ENCODE peak calls at places on chromosomes 4 and X, in five cellular contexts. N, S, D, Y and O are unnamed samples.

GRCh38 chrX:129726307-129727111 is 12.3 kb upstream of the XPNPEP2 start:
- DNase-seq in N (peak; percentile 11), S (peak; percentile 68), D (peak; percentile 58), Y (peak; percentile 31), O (peak; percentile 81)

GRCh38 chr4:65999518-65999871 is 329.2 kb upstream of the EPHA5 start:
- DNase-seq in N (no peak), S (no peak), D (no peak), Y (no peak), O (no peak)

GRCh38 chrX:120309873-120310730 is 1.2 kb downstream of the TMEM255A start:
- DNase-seq in N (no peak), S (peak; percentile 2), D (peak; percentile 41), Y (no peak), O (no peak)

GRCh38 chr4:102247041-102247440 is 98.2 kb downstream of the SLC39A8 start:
- DNase-seq in N (no peak), S (no peak), D (no peak), Y (no peak), O (no peak)

GRCh38 chr4:107856901-107857300 is 32.2 kb downstream of the SGMS2 start:
- DNase-seq in N (no peak), S (no peak), D (no peak), Y (no peak), O (no peak)

GRCh38 chrX:49260221-49260985 is 4.1 kb downstream of the FOXP3 start:
- DNase-seq in N (no peak), S (no peak), D (no peak), Y (no peak), O (no peak)

GRCh38 chrX:145813081-145813480 is 4.5 kb upstream of the SLITRK2 start:
- DNase-seq in N (no peak), S (no peak), D (no peak), Y (no peak), O (no peak)

GRCh38 chrX:119503484-119503861 is 35.2 kb downstream of the SLC25A5 start:
- DNase-seq in N (no peak), S (peak; percentile 80), D (no peak), Y (no peak), O (peak; percentile 89)

GRCh38 chr4:20423420-20423819 is 171.7 kb downstream of the SLIT2 start:
- DNase-seq in N (peak; percentile 20), S (no peak), D (peak; percentile 7), Y (no peak), O (no peak)

GRCh38 chrX:68433155-68433980 is at the start of gene OPHN1:
- DNase-seq in N (peak; percentile 35), S (peak; percentile 75), D (peak; percentile 76), Y (peak; percentile 1), O (peak; percentile 89)

GRCh38 chr4:84691170-84691691 is 108.3 kb downstream of the CDS1 start:
- DNase-seq in N (peak; percentile 92), S (peak; percentile 3), D (no peak), Y (no peak), O (peak; percentile 49)

GRCh38 chr4:10079951-10080873 is 36.4 kb downstream of the WDR1 start:
- DNase-seq in N (no peak), S (no peak), D (peak; percentile 24), Y (no peak), O (no peak)

GRCh38 chr4:7260569-7260968 is 68.2 kb downstream of the SORCS2 start:
- DNase-seq in N (no peak), S (no peak), D (no peak), Y (no peak), O (no peak)

GRCh38 chrX:39972340-39972739 is 125.4 kb downstream of the BCOR start:
- DNase-seq in N (no peak), S (no peak), D (no peak), Y (no peak), O (no peak)

GRCh38 chr4:186725422-186726149 is 1.9 kb upstream of the FAT1 start:
- DNase-seq in N (no peak), S (peak; percentile 83), D (peak; percentile 6), Y (no peak), O (peak; percentile 89)

GRCh38 chr4:98728433-98728832 is 70.0 kb upstream of the TSPAN5 start:
- DNase-seq in N (peak; percentile 94), S (no peak), D (no peak), Y (no peak), O (no peak)

GRCh38 chr4:43875655-43876054 is 573.0 kb downstream of the KCTD8 start:
- DNase-seq in N (no peak), S (no peak), D (no peak), Y (no peak), O (no peak)

GRCh38 chr4:3387943-3388348 is 53.8 kb upstream of the HGFAC start:
- DNase-seq in N (peak; percentile 67), S (no peak), D (no peak), Y (no peak), O (no peak)

GRCh38 chr4:37737456-37737855 is 51.3 kb upstream of the RELL1 start:
- DNase-seq in N (no peak), S (no peak), D (no peak), Y (no peak), O (no peak)

GRCh38 chr4:118798658-118799057 is 37.3 kb downstream of the SEC24D start:
- DNase-seq in N (no peak), S (no peak), D (peak; percentile 9), Y (no peak), O (no peak)

GRCh38 chr4:33133723-33134122 is 2413.6 kb downstream of the PCDH7 start:
- DNase-seq in N (no peak), S (no peak), D (no peak), Y (no peak), O (no peak)

GRCh38 chrX:37491686-37492085 is 79.8 kb upstream of the LANCL3 start:
- DNase-seq in N (no peak), S (no peak), D (no peak), Y (no peak), O (no peak)

GRCh38 chr4:169724251-169724650 is 33.5 kb downstream of the HPF1 start:
- DNase-seq in N (no peak), S (no peak), D (no peak), Y (no peak), O (no peak)

GRCh38 chr4:41517121-41517520 is 20.8 kb upstream of the LIMCH1 start:
- DNase-seq in N (no peak), S (no peak), D (peak; percentile 17), Y (no peak), O (no peak)

GRCh38 chrX:8913665-8914409 is 112.7 kb upstream of the FAM9A start:
- DNase-seq in N (no peak), S (no peak), D (no peak), Y (no peak), O (no peak)

GRCh38 chr4:145785391-145786008 is 105.6 kb downstream of the C4orf51 start:
- DNase-seq in N (no peak), S (no peak), D (no peak), Y (no peak), O (no peak)

GRCh38 chr4:24419147-24420034 is 165.0 kb downstream of the DHX15 start:
- DNase-seq in N (peak; percentile 77), S (peak; percentile 75), D (peak; percentile 80), Y (peak; percentile 75), O (peak; percentile 84)

GRCh38 chr4:14218641-14219040 is 591.1 kb upstream of the BOD1L1 start:
- DNase-seq in N (no peak), S (peak; percentile 51), D (peak; percentile 3), Y (peak; percentile 66), O (no peak)

GRCh38 chr4:98996056-98996941 is 778 bp downstream of the METAP1 start:
- DNase-seq in N (peak; percentile 35), S (peak; percentile 11), D (peak; percentile 51), Y (peak; percentile 53), O (peak; percentile 55)

GRCh38 chr4:128521634-128522253 is 234.1 kb upstream of the PGRMC2 start:
- DNase-seq in N (no peak), S (no peak), D (no peak), Y (no peak), O (no peak)

GRCh38 chr4:16516796-16517413 is 290.6 kb upstream of the TAPT1 start:
- DNase-seq in N (peak; percentile 59), S (no peak), D (peak; percentile 45), Y (peak; percentile 17), O (peak; percentile 5)

GRCh38 chrX:74426615-74427014 is 5.3 kb downstream of the SLC16A2 start:
- DNase-seq in N (no peak), S (no peak), D (no peak), Y (no peak), O (no peak)

GRCh38 chr4:8697826-8698225 is 105.3 kb downstream of the CPZ start:
- DNase-seq in N (no peak), S (no peak), D (no peak), Y (no peak), O (no peak)

GRCh38 chr4:176210579-176211296 is 15.4 kb upstream of the SPATA4 start:
- DNase-seq in N (no peak), S (no peak), D (peak; percentile 32), Y (no peak), O (no peak)

GRCh38 chrX:42704454-42704853 is 73.5 kb downstream of the PPP1R2C start:
- DNase-seq in N (no peak), S (no peak), D (no peak), Y (no peak), O (no peak)

GRCh38 chr4:76055005-76055404 is 19.1 kb upstream of the CXCL11 start:
- DNase-seq in N (no peak), S (no peak), D (no peak), Y (no peak), O (no peak)

GRCh38 chrX:108740299-108740774 is 4.0 kb upstream of the IRS4 start:
- DNase-seq in N (no peak), S (no peak), D (no peak), Y (no peak), O (no peak)